ENCODE peak calls at places on chromosomes 1 and 21, in four cellular contexts. C, J, W and U are unnamed samples.

GRCh38 chr1:113605099-113605498 is 154.2 kb downstream of the PHTF1 start:
- DNase-seq in C (no peak), J (no peak), W (no peak), U (no peak)

GRCh38 chr1:112143871-112144441 is 154.5 kb upstream of the KCND3 start:
- DNase-seq in C (no peak), J (no peak), W (no peak), U (no peak)

GRCh38 chr21:45590246-45590725 is 48.0 kb upstream of the SLC19A1 start:
- DNase-seq in C (peak), J (peak), W (no peak), U (peak)

GRCh38 chr21:15514073-15514946 is 215.5 kb upstream of the USP25 start:
- DNase-seq in C (no peak), J (no peak), W (no peak), U (no peak)

GRCh38 chr1:195721210-195721971 is 886.8 kb downstream of the KCNT2 start:
- DNase-seq in C (no peak), J (no peak), W (no peak), U (no peak)

GRCh38 chr1:10918531-10918930 is 93.9 kb upstream of the TARDBP start:
- DNase-seq in C (no peak), J (no peak), W (no peak), U (no peak)

GRCh38 chr1:232138044-232138443 is 491.9 kb downstream of the SIPA1L2 start:
- DNase-seq in C (no peak), J (no peak), W (no peak), U (no peak)

GRCh38 chr1:44672254-44672955 is 1.9 kb downstream of the TMEM53 start:
- DNase-seq in C (peak), J (no peak), W (no peak), U (peak)

GRCh38 chr1:46466477-46467182 is 23.0 kb upstream of the DMBX1 start:
- DNase-seq in C (peak), J (peak), W (peak), U (peak)

GRCh38 chr1:19682257-19682656 is 17.6 kb downstream of the HTR6 start:
- DNase-seq in C (no peak), J (no peak), W (no peak), U (peak)

GRCh38 chr1:23394664-23395063 is 25.0 kb upstream of the ZNF436 start:
- DNase-seq in C (peak), J (peak), W (no peak), U (peak)

GRCh38 chr1:19437911-19438310 is 47.4 kb downstream of the CAPZB start:
- DNase-seq in C (no peak), J (no peak), W (no peak), U (peak)

GRCh38 chr1:163472267-163472666 is 150.5 kb downstream of the NUF2 start:
- DNase-seq in C (no peak), J (no peak), W (no peak), U (no peak)

GRCh38 chr1:32071758-32072621 is 749 bp upstream of the TMEM39B start:
- DNase-seq in C (no peak), J (no peak), W (no peak), U (peak)

GRCh38 chr1:100736766-100737165 is 17.2 kb downstream of the VCAM1 start:
- DNase-seq in C (no peak), J (no peak), W (no peak), U (peak)

GRCh38 chr1:228914700-228915099 is 179.4 kb downstream of the RHOU start:
- DNase-seq in C (no peak), J (no peak), W (no peak), U (no peak)

GRCh38 chr1:228920791-228921190 is 185.5 kb downstream of the RHOU start:
- DNase-seq in C (no peak), J (no peak), W (no peak), U (no peak)

GRCh38 chr1:228919919-228920318 is 184.6 kb downstream of the RHOU start:
- DNase-seq in C (no peak), J (no peak), W (no peak), U (no peak)

GRCh38 chr1:228918335-228918734 is 183.1 kb downstream of the RHOU start:
- DNase-seq in C (no peak), J (no peak), W (no peak), U (no peak)

GRCh38 chr1:228917342-228917741 is 182.1 kb downstream of the RHOU start:
- DNase-seq in C (no peak), J (no peak), W (no peak), U (no peak)
- H4K91ac ChIP-seq in C (no peak), J (no peak), W (no peak), U (no peak)

GRCh38 chr21:27569831-27570230 is 602.9 kb upstream of the ADAMTS5 start:
- DNase-seq in C (no peak), J (no peak), W (no peak), U (peak)
- H2BK5ac ChIP-seq in C (no peak), J (no peak), W (no peak), U (peak)

DNA sequence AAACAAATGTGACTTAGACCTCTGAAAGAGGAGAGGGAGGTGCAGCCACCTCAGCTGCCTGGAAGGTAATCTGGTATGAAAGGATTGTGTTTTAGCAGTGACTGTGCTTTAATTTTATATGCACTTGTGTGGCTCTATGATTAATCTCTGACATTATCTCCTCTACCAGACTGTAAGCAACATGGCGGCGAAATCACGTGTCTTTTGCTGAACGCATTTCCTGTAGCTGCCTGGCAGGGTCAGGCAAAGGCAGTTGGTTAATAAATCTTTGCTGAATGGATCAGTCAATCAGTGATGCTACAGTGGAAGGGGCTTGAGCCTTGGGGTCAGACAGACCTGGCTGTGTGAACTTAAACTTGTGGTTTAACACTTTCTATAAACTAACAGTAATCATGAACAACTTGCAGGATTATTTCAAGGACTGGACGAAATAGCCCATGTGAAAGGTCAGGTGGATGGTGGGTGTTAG is 96.9 kb downstream of the ADSS2 start:
- DNase-seq in C (no peak), J (no peak), W (no peak), U (no peak)
- H4K91ac ChIP-seq in C (no peak), J (peak), W (no peak), U (no peak)

DNA sequence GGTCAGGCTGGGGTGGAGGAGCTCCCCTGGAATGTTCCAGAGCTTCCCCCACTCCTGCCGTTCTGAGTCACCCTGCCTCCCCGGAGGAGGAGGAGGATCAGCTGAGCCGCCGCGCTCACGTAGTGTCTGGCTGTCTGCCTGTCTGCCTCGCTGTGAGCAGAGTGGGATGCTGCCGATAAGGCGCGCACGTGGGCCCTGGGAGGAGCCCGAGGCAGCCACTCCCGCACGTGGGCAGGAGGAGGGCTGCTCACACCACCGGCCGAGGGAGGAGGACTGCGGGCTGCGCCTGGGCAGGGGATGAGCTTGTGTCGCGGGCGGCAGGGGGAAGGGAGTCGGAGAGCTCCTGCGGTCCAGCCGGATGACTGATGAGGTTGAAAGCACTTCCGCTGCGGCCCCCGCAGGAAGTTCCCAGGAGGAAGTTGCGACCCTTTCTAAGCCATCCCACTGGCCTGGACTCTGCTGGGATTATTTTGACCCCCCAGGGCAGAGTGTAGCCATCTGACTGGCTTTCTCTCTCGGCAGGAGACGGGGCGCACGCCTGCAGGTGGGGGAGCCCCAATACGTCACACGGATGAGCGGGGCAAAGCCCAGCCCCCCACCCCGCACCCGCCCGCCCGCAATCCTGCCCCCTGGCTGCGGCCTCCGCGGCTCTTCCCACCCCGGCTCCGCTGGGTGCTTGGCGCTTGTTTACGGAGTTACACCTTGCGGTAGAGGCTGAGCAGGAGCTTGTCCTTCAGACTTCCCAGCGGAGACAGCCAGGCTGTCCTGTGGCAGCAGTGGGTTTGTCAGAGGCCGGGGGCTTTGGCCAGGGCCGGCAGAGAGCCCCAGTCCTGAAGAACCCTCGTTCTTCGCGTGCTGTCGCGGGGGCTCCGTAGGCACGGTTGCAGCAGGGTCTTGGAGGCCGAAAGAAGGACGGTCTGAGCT is 9.8 kb downstream of the PDXK start:
- DNase-seq in C (peak), J (peak), W (peak), U (peak)
- H2BK5ac ChIP-seq in C (no peak), J (peak), W (no peak), U (peak)

DNA sequence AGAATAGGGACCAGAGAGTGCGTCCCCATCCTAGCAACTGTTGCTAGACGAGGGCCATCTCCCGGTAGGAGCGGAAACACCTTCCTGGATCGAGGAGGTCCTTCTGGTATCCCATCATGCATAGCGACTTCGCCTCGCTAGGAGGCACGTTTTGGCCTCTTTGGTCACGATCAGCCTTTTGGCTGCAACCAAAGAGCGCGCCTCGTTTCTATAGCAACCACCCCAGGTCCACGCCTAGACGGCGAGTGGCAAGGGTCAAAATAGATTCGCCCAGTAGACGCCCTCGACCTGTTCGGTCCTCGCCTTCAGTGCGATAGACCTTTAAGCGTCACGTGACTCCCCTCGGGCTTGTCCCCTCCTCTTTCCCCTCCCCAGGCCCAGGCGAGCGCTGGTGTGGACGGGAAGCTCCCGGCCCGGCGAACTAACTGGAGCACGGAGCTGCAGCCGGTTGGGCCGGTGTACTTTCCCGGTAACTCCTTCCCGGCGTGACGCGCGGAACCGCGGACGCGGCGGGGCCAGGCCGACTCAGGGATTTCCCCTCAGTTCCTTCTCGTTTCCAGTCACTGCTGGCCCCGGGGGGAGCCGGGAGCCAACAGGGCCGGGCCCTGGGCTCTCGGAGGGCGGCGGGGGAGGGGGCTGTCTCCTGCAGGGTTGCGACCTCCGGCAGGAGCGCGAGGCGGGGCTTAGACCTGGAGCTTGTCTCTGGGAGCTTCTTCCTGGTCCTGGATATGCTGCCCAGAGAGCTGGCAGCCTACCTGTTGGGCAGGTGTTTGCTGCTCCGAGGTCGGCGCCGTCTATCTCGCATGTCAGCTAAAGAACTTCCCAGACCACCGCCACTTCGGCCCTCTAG is at the start of gene DNAJC16:
- DNase-seq in C (peak), J (peak), W (peak), U (peak)
- H4K91ac ChIP-seq in C (no peak), J (no peak), W (no peak), U (peak)

GRCh38 chr21:37837381-37837780 is 78.9 kb downstream of the KCNJ6 start:
- DNase-seq in C (no peak), J (no peak), W (no peak), U (no peak)

GRCh38 chr21:37845535-37845934 is 70.7 kb downstream of the KCNJ6 start:
- DNase-seq in C (no peak), J (no peak), W (no peak), U (no peak)

GRCh38 chr21:37842163-37842919 is 73.9 kb downstream of the KCNJ6 start:
- DNase-seq in C (no peak), J (no peak), W (no peak), U (peak)
- H2BK5ac ChIP-seq in C (no peak), J (no peak), W (no peak), U (no peak)

GRCh38 chr1:165598676-165599059 is 32.4 kb upstream of the MGST3 start:
- DNase-seq in C (peak), J (no peak), W (no peak), U (no peak)

GRCh38 chr1:165592945-165593823 is 37.9 kb upstream of the MGST3 start:
- DNase-seq in C (peak), J (peak), W (peak), U (peak)

GRCh38 chr1:165595561-165595960 is 35.5 kb upstream of the MGST3 start:
- DNase-seq in C (no peak), J (no peak), W (no peak), U (peak)

GRCh38 chr1:165600793-165601192 is 30.2 kb upstream of the MGST3 start:
- DNase-seq in C (no peak), J (no peak), W (no peak), U (no peak)

DNA sequence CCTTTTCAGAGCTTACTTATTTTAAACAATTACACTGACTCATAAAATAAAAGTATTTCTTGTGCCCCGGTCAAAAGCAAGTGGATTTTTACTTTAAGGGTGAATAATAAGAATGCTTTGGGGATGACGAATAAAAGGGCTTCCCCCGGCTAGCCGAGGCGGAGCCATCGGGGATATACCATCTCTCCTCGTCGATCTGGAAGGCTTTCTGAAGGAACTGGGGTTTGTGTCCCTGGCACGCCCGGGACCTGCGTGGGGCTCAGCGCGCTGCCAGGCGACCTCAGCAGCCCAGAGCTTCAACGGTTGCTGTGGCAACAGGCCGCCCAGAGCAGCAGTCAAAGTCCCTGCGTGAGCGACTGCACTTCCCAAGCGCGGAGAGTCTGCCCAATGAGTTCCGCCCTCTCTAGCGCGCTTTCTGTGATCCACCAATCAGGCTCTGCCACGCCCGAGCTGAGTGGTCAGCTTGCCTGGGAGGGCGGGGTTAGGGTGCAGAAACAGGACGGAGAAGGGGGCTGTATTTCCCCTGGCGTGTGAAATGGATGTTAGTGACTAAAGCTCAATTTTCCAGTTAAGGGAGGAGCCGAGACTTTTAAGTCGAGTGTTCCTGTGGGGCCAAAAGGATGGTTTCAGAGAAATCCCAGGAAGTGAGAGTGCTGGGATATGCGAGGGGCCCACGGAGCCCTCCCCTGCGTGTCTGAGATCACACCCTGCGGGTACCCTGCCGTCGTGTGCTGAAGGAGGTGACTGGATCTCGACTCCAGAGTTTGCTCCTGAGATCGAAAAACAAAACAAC is 33.0 kb upstream of the MGST3 start:
- DNase-seq in C (peak), J (peak), W (peak), U (peak)
- H4K91ac ChIP-seq in C (no peak), J (no peak), W (no peak), U (no peak)

DNA sequence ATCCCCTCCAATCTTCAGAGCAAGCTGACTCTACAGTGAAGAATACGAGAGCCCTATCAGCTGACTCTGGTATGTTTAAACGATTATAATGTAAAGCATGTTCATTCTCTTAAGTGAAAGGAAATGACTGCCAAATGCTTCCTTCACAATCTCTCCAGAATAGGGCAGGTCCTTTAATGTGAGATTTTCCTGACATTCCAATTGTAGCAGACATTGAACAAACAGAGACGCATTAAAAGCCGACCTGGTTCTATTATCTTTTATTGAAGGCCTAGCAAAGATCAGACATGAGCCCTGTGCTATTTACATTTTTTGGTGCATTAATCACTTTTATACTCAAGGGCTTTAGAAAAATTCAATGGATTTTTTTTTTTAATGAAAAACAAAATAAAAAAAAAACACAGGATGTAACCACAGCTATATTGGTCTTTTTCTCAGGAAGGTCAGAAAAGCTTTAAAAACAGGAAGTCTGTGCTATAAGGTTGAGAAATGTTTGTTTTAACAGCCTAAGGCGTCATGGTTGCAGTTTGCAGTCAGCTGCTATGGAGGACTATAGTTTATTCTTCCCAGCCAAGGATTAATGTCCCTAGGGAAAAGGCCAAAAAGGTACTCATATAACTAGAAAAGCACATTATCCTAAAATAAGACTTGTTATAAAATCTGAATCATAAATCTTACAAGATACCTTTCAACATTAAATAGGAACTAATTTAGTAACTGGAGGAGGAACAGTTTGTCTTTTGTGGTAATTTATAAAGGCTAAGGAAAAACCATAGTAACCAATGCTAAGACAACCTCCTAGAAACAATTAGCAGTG is 104.8 kb downstream of the RERE start:
- DNase-seq in C (no peak), J (no peak), W (no peak), U (peak)
- H2BK5ac ChIP-seq in C (no peak), J (no peak), W (no peak), U (no peak)

GRCh38 chr1:175313672-175314225 is 121.2 kb upstream of the KIAA0040 start:
- DNase-seq in C (no peak), J (no peak), W (no peak), U (no peak)

GRCh38 chr1:175317309-175317708 is 124.7 kb upstream of the KIAA0040 start:
- DNase-seq in C (peak), J (peak), W (no peak), U (no peak)

GRCh38 chr1:175318633-175319032 is 126.1 kb upstream of the KIAA0040 start:
- DNase-seq in C (no peak), J (no peak), W (no peak), U (no peak)

GRCh38 chr1:175317795-175318194 is 125.2 kb upstream of the KIAA0040 start:
- DNase-seq in C (no peak), J (no peak), W (no peak), U (no peak)

DNA sequence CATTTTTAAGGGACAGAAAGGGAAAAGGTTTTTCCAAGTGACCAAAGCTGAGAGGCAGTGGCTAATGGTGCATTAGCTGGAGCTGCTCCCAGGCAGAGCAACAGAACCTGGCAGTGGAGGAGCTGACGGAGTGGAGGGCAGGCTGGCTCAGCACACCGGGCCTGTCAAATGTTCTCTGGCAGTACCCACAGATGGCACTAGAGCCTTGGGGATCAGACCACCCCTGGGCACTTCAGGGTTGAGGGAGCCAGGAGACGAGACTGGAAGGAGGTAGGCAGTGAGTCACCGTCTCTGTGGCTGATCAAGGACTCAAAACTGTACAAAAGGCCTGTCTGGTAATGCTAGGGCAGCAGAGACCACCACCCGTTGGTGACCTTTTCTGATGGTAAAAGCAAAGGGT is 121.7 kb upstream of the KIAA0040 start:
- DNase-seq in C (no peak), J (no peak), W (no peak), U (no peak)
- H4K91ac ChIP-seq in C (no peak), J (no peak), W (no peak), U (no peak)